ENCODE peak calls at places on chromosomes 4 and X, in eight cellular contexts. O, T, I, Z, L, G, F and D are unnamed samples.

GRCh38 chr4:168632246-168632832 is 135.5 kb downstream of the PALLD start:
- DNase-seq in L (no peak), G (no peak), I (no peak), F (peak), Z (no peak), O (no peak), T (no peak), D (peak)

GRCh38 chr4:101127176-101127790 is 220.0 kb downstream of the PPP3CA start:
- DNase-seq in T (no peak), O (no peak), Z (no peak), L (no peak), G (no peak), I (no peak), F (no peak), D (no peak)

GRCh38 chr4:100289530-100289888 is 99.2 kb upstream of the DDIT4L start:
- DNase-seq in Z (no peak), L (no peak), F (no peak), T (no peak), I (no peak), O (no peak), G (no peak), D (no peak)

GRCh38 chr4:8383451-8384160 is 56.9 kb downstream of the ACOX3 start:
- DNase-seq in I (no peak), O (peak), G (no peak), T (no peak), Z (peak), L (no peak), F (no peak), D (no peak)

GRCh38 chr4:158253350-158253980 is 43.2 kb downstream of the TMEM144 start:
- DNase-seq in F (peak), Z (no peak), O (peak), I (peak), T (no peak), L (no peak), G (no peak), D (peak)

GRCh38 chr4:153209410-153209809 is 5.2 kb downstream of the TRIM2 start:
- DNase-seq in T (no peak), F (peak), Z (no peak), G (peak), L (no peak), I (peak), O (no peak), D (no peak)

GRCh38 chr4:3712936-3713335 is 53.2 kb upstream of the ADRA2C start:
- DNase-seq in I (no peak), Z (no peak), G (no peak), L (peak), F (no peak), O (no peak), T (no peak), D (no peak)

GRCh38 chr4:170057851-170058250 is 31.7 kb upstream of the MFAP3L start:
- DNase-seq in F (no peak), T (no peak), O (no peak), G (no peak), I (no peak), Z (no peak), L (no peak), D (peak)

GRCh38 chr4:78496021-78496643 is 55.4 kb upstream of the ANXA3 start:
- DNase-seq in O (no peak), T (no peak), Z (no peak), L (no peak), G (no peak), I (no peak), F (no peak), D (peak)

GRCh38 chr4:3299538-3300197 is 6.8 kb downstream of the RGS12 start:
- DNase-seq in O (peak), G (no peak), L (no peak), F (no peak), T (no peak), I (no peak), Z (no peak), D (no peak)

GRCh38 chrX:153684447-153685178 is 3.1 kb upstream of the SLC6A8 start:
- DNase-seq in I (no peak), G (no peak), O (no peak), L (no peak), F (peak), Z (peak), T (no peak), D (no peak)

GRCh38 chr4:168572002-168572401 is 75.2 kb downstream of the PALLD start:
- DNase-seq in Z (no peak), T (no peak), F (no peak), L (no peak), G (no peak), O (no peak), I (no peak), D (no peak)

GRCh38 chr4:159328766-159329165 is 225.9 kb downstream of the RAPGEF2 start:
- DNase-seq in G (no peak), I (no peak), F (no peak), L (no peak), O (no peak), Z (no peak), T (no peak), D (no peak)

DNA sequence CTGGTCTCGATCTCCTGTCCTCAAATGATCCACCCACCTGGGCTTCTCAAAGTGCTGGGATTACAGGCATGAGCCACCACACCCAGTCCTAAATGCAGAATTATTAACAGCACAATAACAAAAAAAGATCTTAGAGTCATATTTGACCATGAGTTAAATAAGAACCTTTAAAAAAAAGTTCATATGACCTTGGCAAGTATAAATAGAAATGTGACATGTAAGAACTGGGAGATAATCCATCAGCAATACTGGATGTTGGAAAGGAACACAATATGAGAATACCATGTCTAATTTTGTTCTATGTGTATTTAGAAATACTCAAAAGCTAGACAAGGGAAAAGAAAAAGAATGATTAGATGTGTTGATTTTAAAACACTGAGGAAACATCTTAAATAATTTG is 231.6 kb downstream of the RAPGEF2 start:
- DNase-seq in I (no peak), L (no peak), O (no peak), Z (no peak), G (no peak), F (no peak), T (no peak), D (no peak)
- H3K27ac ChIP-seq in I (no peak), L (peak), O (no peak), Z (peak), G (no peak), F (no peak), T (no peak), D (no peak)

GRCh38 chr4:184983660-184984356 is 34.5 kb upstream of the HELT start:
- DNase-seq in Z (peak), I (peak), L (no peak), G (peak), F (peak), O (peak), T (peak), D (peak)
- TF ChIP-seq CTCF in Z (peak), I (peak), L (no peak), G (no peak), F (peak), O (no peak), T (no peak), D (peak)

DNA sequence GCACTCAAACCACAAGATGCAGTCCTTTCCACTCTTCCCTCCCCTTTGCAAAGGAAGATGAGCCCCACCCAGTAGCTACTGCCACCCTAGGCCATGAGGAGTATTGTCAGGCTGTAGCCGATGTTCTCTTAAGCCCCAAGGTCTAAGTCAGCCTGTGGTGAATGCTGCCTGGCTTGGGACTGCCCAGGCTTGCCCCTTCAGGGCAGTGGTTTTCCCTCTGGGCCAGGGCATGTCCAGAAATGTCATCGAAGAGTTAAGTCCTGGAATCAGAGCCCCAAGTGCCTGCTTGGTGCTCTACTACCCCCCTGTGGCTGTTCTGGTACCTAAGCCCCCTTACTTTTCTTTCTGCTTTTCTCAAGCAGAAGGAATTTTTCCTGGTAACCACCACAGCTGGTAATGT is 11.8 kb upstream of the PGK1 start:
- DNase-seq in L (no peak), O (no peak), G (no peak), I (no peak), Z (no peak), F (peak), T (no peak), D (peak)
- H3K4me3 ChIP-seq in L (no peak), O (no peak), G (no peak), I (no peak), Z (no peak), F (no peak), T (no peak), D (no peak)

DNA sequence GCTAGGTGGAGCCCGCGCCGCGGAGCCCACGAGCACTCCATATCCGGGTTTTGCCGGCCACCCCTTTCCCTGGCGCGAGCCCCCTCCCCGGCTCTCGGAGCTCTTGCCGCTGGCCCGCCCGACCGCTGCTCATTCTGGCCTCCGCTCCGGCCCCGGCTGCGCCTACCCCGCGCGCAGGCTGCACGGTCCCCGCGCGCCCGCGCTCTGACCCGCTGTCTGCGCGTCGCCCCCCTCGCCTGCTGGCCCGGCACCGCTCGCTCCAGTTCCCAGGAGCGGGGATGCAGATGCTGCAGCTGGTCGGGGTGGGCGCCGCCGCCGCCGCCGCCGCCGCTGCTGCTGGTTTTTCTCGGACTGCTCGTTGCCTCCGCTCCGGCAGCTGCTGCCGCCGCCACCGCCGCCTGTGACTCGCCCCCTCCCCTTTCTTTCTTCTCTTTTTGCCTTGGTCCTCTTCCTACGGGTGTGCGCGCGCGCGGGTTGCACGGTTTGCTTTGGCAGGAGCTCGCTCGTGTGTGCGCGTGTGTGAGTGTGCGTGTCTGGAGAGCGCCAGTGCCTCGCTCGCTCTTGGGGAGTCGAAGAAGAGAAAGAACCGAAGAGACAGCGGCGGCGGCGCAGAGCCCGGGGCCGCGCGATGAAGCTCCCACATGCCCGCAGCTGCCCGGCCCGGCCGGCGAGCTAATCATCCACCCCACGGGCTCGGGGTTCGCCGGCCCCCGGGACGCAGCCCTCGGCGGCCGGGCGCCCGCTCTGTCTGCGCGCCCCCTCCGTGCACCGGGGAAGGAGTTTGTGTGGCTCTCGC is at the start of gene ADGRL3:
- DNase-seq in L (peak), I (peak), F (peak), T (no peak), G (no peak), Z (no peak), O (peak), D (peak)
- H3K27ac ChIP-seq in L (peak), I (peak), F (peak), T (no peak), G (no peak), Z (no peak), O (peak), D (no peak)